ENCODE peak calls at places on chromosomes 3 and 15, in six cellular contexts. M, G, W, H, Q and U are unnamed samples.
A peak's percentile ranks its signal among the peaks of the same experiment; 100 is the strongest.

GRCh38 chr15:92666780-92667179 is 11.2 kb upstream of the FAM174B start:
- DNase-seq in Q (no peak), M (no peak), H (no peak), G (no peak), W (peak; percentile 39), U (no peak)

GRCh38 chr3:178699810-178700209 is 163.6 kb downstream of the KCNMB2 start:
- DNase-seq in G (no peak), W (no peak), M (peak; percentile 35), H (no peak), Q (no peak), U (no peak)

GRCh38 chr15:23424111-23424904 is 22.7 kb downstream of the GOLGA6L2 start:
- DNase-seq in Q (no peak), W (no peak), G (no peak), H (no peak), M (no peak), U (no peak)

GRCh38 chr3:18770800-18771199 is 345.7 kb upstream of the SATB1 start:
- DNase-seq in H (no peak), W (no peak), Q (no peak), G (no peak), M (no peak), U (no peak)

GRCh38 chr3:67946446-67946845 is 292.0 kb upstream of the SUCLG2 start:
- DNase-seq in Q (no peak), H (no peak), M (no peak), G (no peak), W (no peak), U (no peak)

GRCh38 chr3:195855471-195856409 is 44.0 kb upstream of the MUC4 start:
- DNase-seq in Q (no peak), W (no peak), G (no peak), M (no peak), H (no peak), U (no peak)

GRCh38 chr3:154766765-154767503 is 313.2 kb upstream of the MME start:
- DNase-seq in G (no peak), W (no peak), Q (no peak), M (no peak), H (no peak), U (no peak)

GRCh38 chr3:17260257-17260656 is 375.5 kb downstream of the PLCL2 start:
- DNase-seq in M (no peak), W (no peak), G (no peak), H (no peak), Q (no peak), U (no peak)

GRCh38 chr3:47381317-47382157 is 716 bp downstream of the PTPN23 start:
- DNase-seq in Q (peak; percentile 88), W (peak; percentile 74), H (peak; percentile 94), M (peak; percentile 82), G (peak; percentile 83), U (peak; percentile 91)

GRCh38 chr15:68768321-68768720 is 52.4 kb downstream of the ANP32A start:
- DNase-seq in Q (no peak), W (no peak), M (no peak), H (no peak), G (no peak), U (no peak)

GRCh38 chr15:29134239-29134638 is 135.4 kb downstream of the NSMCE3 start:
- DNase-seq in M (no peak), Q (no peak), W (no peak), H (peak; percentile 63), G (no peak), U (no peak)

GRCh38 chr3:53544357-53544756 is 49.9 kb downstream of the CACNA1D start:
- DNase-seq in M (no peak), W (no peak), H (no peak), Q (no peak), G (no peak), U (no peak)

GRCh38 chr3:186971578-186971977 is 41.3 kb downstream of the ST6GAL1 start:
- DNase-seq in W (no peak), G (no peak), Q (no peak), M (no peak), H (no peak), U (no peak)

GRCh38 chr3:116741462-116741861 is 31.9 kb downstream of the TUSC7 start:
- DNase-seq in M (no peak), H (no peak), Q (no peak), G (peak; percentile 13), W (no peak), U (no peak)

GRCh38 chr3:32018723-32019564 is 37.4 kb downstream of the ZNF860 start:
- DNase-seq in G (no peak), Q (peak; percentile 43), M (peak; percentile 28), W (no peak), H (no peak), U (peak; percentile 42)

GRCh38 chr3:178768072-178768864 is 232.0 kb downstream of the KCNMB2 start:
- DNase-seq in M (no peak), Q (no peak), G (no peak), H (no peak), W (no peak), U (no peak)

GRCh38 chr15:58909616-58910015 is 23.9 kb downstream of the SLTM start:
- DNase-seq in M (no peak), H (no peak), W (no peak), Q (no peak), G (no peak), U (no peak)

GRCh38 chr3:118884748-118885206 is 149.9 kb downstream of the IGSF11 start:
- DNase-seq in M (peak; percentile 46), G (peak; percentile 73), H (no peak), W (peak; percentile 62), Q (peak; percentile 54), U (peak; percentile 32)

GRCh38 chr15:57245130-57245529 is 131.2 kb upstream of the CGNL1 start:
- DNase-seq in M (no peak), Q (no peak), H (no peak), W (no peak), G (no peak), U (no peak)

GRCh38 chr15:82021992-82022391 is 23.8 kb downstream of the MEX3B start:
- DNase-seq in M (peak; percentile 21), W (no peak), H (no peak), Q (peak; percentile 36), G (no peak), U (no peak)

GRCh38 chr3:8094415-8094814 is 407.2 kb upstream of the LMCD1 start:
- DNase-seq in H (no peak), Q (peak; percentile 24), G (no peak), M (no peak), W (no peak), U (no peak)

GRCh38 chr3:105719791-105720190 is 149.0 kb downstream of the CBLB start:
- DNase-seq in W (no peak), H (no peak), G (no peak), Q (no peak), M (no peak), U (no peak)

GRCh38 chr3:30012941-30013543 is 593.4 kb upstream of the TGFBR2 start:
- DNase-seq in M (peak; percentile 77), H (no peak), W (peak; percentile 57), Q (peak; percentile 61), G (peak; percentile 80), U (peak; percentile 18)

GRCh38 chr3:69777582-69777967 is 38.3 kb downstream of the MITF start:
- DNase-seq in M (no peak), H (no peak), Q (no peak), G (no peak), W (no peak), U (no peak)

GRCh38 chr3:143244516-143245063 is 125.0 kb downstream of the CHST2 start:
- DNase-seq in H (no peak), W (no peak), Q (no peak), G (no peak), M (no peak), U (no peak)

GRCh38 chr15:70309716-70310115 is 212.0 kb upstream of the TLE3 start:
- DNase-seq in M (no peak), G (no peak), Q (no peak), H (no peak), W (no peak), U (no peak)

GRCh38 chr15:40336129-40337122 is 4.3 kb downstream of the CCDC9B start:
- DNase-seq in G (peak; percentile 69), H (no peak), W (no peak), Q (peak; percentile 68), M (no peak), U (peak; percentile 71)

GRCh38 chr15:48331796-48332641 is 790 bp downstream of the DUT start:
- DNase-seq in W (peak; percentile 50), M (peak; percentile 24), H (no peak), G (peak; percentile 70), Q (peak; percentile 80), U (peak; percentile 83)

GRCh38 chr15:48332642-48333034 is 1.4 kb downstream of the DUT start:
- DNase-seq in G (no peak), M (no peak), W (no peak), H (no peak), Q (no peak), U (no peak)

GRCh38 chr15:48333553-48333952 is 2.3 kb downstream of the DUT start:
- DNase-seq in W (no peak), Q (no peak), M (no peak), G (no peak), H (no peak), U (no peak)

GRCh38 chr15:48336940-48337339 is 5.7 kb downstream of the DUT start:
- DNase-seq in M (no peak), Q (no peak), H (no peak), G (peak; percentile 40), W (no peak), U (no peak)

DNA sequence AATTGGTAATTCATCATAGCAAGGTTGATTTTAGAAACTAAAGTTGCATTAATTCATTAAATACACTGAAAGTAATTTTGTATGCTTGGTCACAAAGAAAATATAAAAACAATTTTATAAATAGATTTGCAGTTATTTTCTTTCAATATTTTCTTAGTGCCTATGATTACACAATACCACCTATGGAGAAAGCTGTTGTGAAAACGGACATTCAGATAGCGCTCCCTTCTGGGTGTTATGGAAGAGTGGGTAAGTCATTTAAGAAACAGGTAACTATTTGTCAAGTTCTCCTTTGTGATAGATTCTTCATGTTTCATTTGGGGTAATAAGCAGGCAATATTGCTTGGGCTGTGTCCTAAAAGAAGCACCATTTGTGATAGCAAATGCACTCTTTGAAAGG is 3.0 kb downstream of the DUT start:
- DNase-seq in W (no peak), Q (peak; percentile 54), M (no peak), G (no peak), H (no peak), U (no peak)
- TF ChIP-seq CTCF in W (no peak), Q (peak; percentile 9), M (no peak), G (no peak), H (no peak), U (no peak)

DNA sequence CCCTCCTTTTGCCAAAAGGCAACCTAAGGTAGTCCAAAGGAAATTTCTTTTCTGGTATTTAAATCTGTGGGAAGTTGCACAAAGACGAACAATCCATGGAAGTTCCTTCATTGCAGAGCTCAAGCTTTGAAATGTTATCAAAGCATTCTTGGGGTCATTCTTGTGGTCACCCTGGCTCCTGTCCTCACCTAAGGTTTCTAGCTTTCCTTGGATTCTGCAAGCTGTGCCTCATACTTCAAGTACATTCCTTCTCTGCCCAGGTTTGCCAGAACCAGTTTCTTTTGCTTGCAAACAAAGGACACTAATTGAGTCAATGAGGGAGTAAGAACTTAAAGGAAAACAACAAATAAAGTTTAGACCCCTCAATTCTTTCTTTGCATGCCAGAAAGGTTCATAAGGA is 329.8 kb upstream of the PDZRN3 start:
- DNase-seq in M (no peak), Q (no peak), H (no peak), G (no peak), W (no peak), U (no peak)
- TF ChIP-seq CTCF in M (no peak), Q (no peak), H (no peak), G (no peak), W (no peak), U (no peak)

GRCh38 chr15:44427756-44428724 is 611 bp downstream of the CTDSPL2 start:
- DNase-seq in Q (no peak), H (no peak), M (no peak), G (peak; percentile 62), W (no peak), U (no peak)
- TF ChIP-seq CTCF in Q (no peak), H (peak; percentile 51), M (no peak), G (no peak), W (no peak), U (no peak)

GRCh38 chr3:13868844-13869724 is 10.8 kb downstream of the WNT7A start:
- DNase-seq in W (no peak), M (no peak), H (no peak), Q (no peak), G (no peak), U (no peak)
- TF ChIP-seq CTCF in W (no peak), M (no peak), H (no peak), Q (no peak), G (no peak), U (no peak)